ENCODE peak calls at places on chromosomes 13 and 19, in nine cellular contexts. Y is GM23248, M is PC-3, D is neural progenitor cell, L is hepatocyte, Q is MM.1S, F is SK-N-SH, C is OCI-LY7, I is HCT116. V is an unnamed sample.

GRCh38 chr13:62320129-62320724 is 904.6 kb upstream of the PCDH20 start:
- DNase-seq in Y (peak; percentile 36), M (peak; percentile 49), D (peak; percentile 45), L (peak; percentile 48), Q (peak; percentile 54), F (peak; percentile 38), C (peak; percentile 76), I (peak; percentile 46), V (peak; percentile 63)

GRCh38 chr19:56720281-56720680 is 48.7 kb upstream of the ZNF835 start:
- DNase-seq in Y (no peak), M (no peak), D (no peak), L (no peak), Q (no peak), F (peak; percentile 33), C (no peak), I (no peak), V (no peak)

GRCh38 chr13:27404680-27405079 is 19.7 kb upstream of the GTF3A start:
- DNase-seq in Y (no peak), M (no peak), D (no peak), L (no peak), Q (no peak), F (no peak), C (no peak), I (no peak), V (no peak)

GRCh38 chr13:77692746-77693448 is 4.6 kb upstream of the SLAIN1 start:
- DNase-seq in Y (no peak), M (peak; percentile 17), D (no peak), L (no peak), Q (no peak), F (no peak), C (no peak), I (no peak), V (no peak)

GRCh38 chr19:38917921-38918491 is 6.0 kb upstream of the CCER2 start:
- DNase-seq in Y (peak; percentile 30), M (peak; percentile 5), D (peak; percentile 26), L (peak; percentile 43), Q (no peak), F (peak; percentile 65), C (no peak), I (no peak), V (peak; percentile 36)

GRCh38 chr13:113589251-113589960 is 4.9 kb downstream of the TFDP1 start:
- DNase-seq in Y (no peak), M (no peak), D (no peak), L (no peak), Q (no peak), F (no peak), C (no peak), I (no peak), V (no peak)

GRCh38 chr13:37597477-37597876 is 1.1 kb downstream of the POSTN start:
- DNase-seq in Y (no peak), M (no peak), D (no peak), L (no peak), Q (no peak), F (no peak), C (no peak), I (no peak), V (no peak)

GRCh38 chr13:110559429-110559943 is 2.0 kb downstream of the RAB20 start:
- DNase-seq in Y (peak; percentile 72), M (peak; percentile 70), D (no peak), L (peak; percentile 36), Q (no peak), F (no peak), C (no peak), I (no peak), V (no peak)

GRCh38 chr19:4692275-4693077 is 22.3 kb upstream of the MYDGF start:
- DNase-seq in Y (no peak), M (no peak), D (no peak), L (no peak), Q (no peak), F (no peak), C (no peak), I (no peak), V (no peak)

GRCh38 chr19:4689403-4689802 is 19.3 kb upstream of the MYDGF start:
- DNase-seq in Y (no peak), M (no peak), D (no peak), L (no peak), Q (no peak), F (no peak), C (no peak), I (no peak), V (no peak)

GRCh38 chr19:4690362-4690761 is 20.2 kb upstream of the MYDGF start:
- DNase-seq in Y (no peak), M (no peak), D (no peak), L (no peak), Q (no peak), F (no peak), C (no peak), I (no peak), V (no peak)

GRCh38 chr19:4693078-4693350 is 22.9 kb upstream of the MYDGF start:
- DNase-seq in Y (no peak), M (no peak), D (no peak), L (no peak), Q (no peak), F (no peak), C (no peak), I (no peak), V (no peak)

DNA sequence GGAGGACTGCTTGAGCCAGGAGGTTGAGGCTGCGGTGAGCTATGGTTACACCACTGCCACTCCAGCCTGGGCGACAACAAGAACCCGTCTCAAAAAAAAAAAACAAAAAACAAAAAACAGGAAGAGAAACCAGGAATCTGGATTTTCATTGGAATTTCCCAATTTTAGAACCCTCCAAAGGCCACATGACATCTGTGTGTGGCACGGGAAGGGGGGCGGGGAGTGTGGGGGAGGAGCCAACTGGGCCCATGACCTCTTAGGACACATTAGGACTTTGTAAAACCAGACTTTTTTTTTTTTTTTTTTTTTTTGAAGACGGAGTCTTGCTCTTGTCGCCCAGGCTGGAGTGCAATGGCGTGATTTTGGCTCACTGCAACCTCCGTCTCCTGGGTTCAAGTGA is 21.2 kb upstream of the MYDGF start:
- DNase-seq in Y (no peak), M (no peak), D (no peak), L (no peak), Q (no peak), F (no peak), C (no peak), I (no peak), V (no peak)
- TF ChIP-seq EZH2phosphoT487 in Y (no peak), M (no peak), D (no peak), L (no peak), Q (no peak), F (no peak), C (no peak), I (no peak), V (no peak)

GRCh38 chr13:98346904-98347636 is 170.0 kb upstream of the RNF113B start:
- DNase-seq in Y (no peak), M (no peak), D (no peak), L (no peak), Q (no peak), F (no peak), C (no peak), I (no peak), V (no peak)
- TF ChIP-seq EZH2phosphoT487 in Y (no peak), M (no peak), D (no peak), L (no peak), Q (no peak), F (no peak), C (no peak), I (no peak), V (no peak)

GRCh38 chr19:50059045-50059444 is 33.2 kb downstream of the ZNF473 start:
- DNase-seq in Y (no peak), M (no peak), D (no peak), L (no peak), Q (no peak), F (no peak), C (no peak), I (no peak), V (no peak)

GRCh38 chr19:50060107-50060506 is 34.3 kb downstream of the ZNF473 start:
- DNase-seq in Y (no peak), M (no peak), D (no peak), L (no peak), Q (no peak), F (no peak), C (no peak), I (no peak), V (no peak)

GRCh38 chr19:50065938-50066337 is 40.1 kb downstream of the ZNF473 start:
- DNase-seq in Y (no peak), M (no peak), D (no peak), L (no peak), Q (no peak), F (no peak), C (no peak), I (no peak), V (no peak)

GRCh38 chr19:50058425-50058824 is 32.6 kb downstream of the ZNF473 start:
- DNase-seq in Y (no peak), M (no peak), D (no peak), L (no peak), Q (no peak), F (no peak), C (no peak), I (no peak), V (no peak)

DNA sequence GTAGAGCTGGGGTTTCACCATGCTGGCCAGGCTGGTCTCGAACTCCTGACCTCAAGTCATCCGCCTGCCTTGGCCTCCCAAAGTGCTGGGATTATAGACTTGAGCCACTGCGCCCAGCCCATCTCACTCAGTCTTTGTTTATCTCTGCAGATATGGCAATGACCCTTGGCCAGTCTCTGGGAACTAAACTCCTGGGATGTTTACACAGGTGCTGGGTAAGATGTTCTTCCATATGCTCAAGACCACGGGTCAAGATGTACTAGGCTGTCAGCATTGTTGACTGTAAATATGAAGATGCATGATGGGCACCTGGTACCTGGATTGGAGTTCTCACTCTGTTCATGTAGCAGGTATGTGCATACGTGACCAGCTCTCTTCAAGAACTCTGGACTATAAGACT is 35.8 kb downstream of the ZNF473 start:
- DNase-seq in Y (no peak), M (no peak), D (no peak), L (no peak), Q (no peak), F (no peak), C (no peak), I (no peak), V (no peak)
- TF ChIP-seq EZH2phosphoT487 in Y (no peak), M (no peak), D (no peak), L (no peak), Q (no peak), F (no peak), C (no peak), I (no peak), V (no peak)

GRCh38 chr13:44884076-44884729 is 105.1 kb downstream of the NUFIP1 start:
- DNase-seq in Y (peak; percentile 90), M (peak; percentile 62), D (no peak), L (no peak), Q (no peak), F (no peak), C (no peak), I (no peak), V (no peak)

GRCh38 chr13:44876782-44877324 is 112.4 kb downstream of the NUFIP1 start:
- DNase-seq in Y (no peak), M (no peak), D (peak; percentile 47), L (no peak), Q (no peak), F (no peak), C (no peak), I (peak; percentile 12), V (peak; percentile 88)

GRCh38 chr13:44874176-44874575 is 115.1 kb downstream of the NUFIP1 start:
- DNase-seq in Y (no peak), M (no peak), D (no peak), L (no peak), Q (no peak), F (no peak), C (no peak), I (no peak), V (no peak)

GRCh38 chr13:44874886-44875630 is 114.2 kb downstream of the NUFIP1 start:
- DNase-seq in Y (peak; percentile 18), M (no peak), D (no peak), L (no peak), Q (no peak), F (no peak), C (no peak), I (no peak), V (no peak)

GRCh38 chr13:44879452-44880058 is 109.7 kb downstream of the NUFIP1 start:
- DNase-seq in Y (peak; percentile 73), M (peak; percentile 50), D (no peak), L (peak; percentile 38), Q (no peak), F (peak; percentile 18), C (peak; percentile 43), I (peak; percentile 40), V (peak; percentile 51)
- TF ChIP-seq EZH2phosphoT487 in Y (no peak), M (no peak), D (no peak), L (no peak), Q (no peak), F (no peak), C (no peak), I (no peak), V (no peak)